ENCODE peak calls at places on chromosome 20, in ten cellular contexts. I, O, N, F, E, K, Z, S, R and P are unnamed samples. For H3K4me1 and H3K9me3, the result is how much of the 10 kb centered on the place peaks cover.

GRCh38 chr20:58839991-58840747 is 10.5 kb downstream of the GNAS-AS1 start:
- DNase-seq in N (no peak), Z (no peak), I (no peak), E (no peak), S (peak), R (no peak), K (no peak), F (no peak), O (no peak), P (no peak)

GRCh38 chr20:1499528-1500420 is 8.6 kb upstream of the SIRPB2 start:
- DNase-seq in E (no peak), N (no peak), K (no peak), R (no peak), Z (no peak), I (no peak), S (no peak), F (no peak), O (no peak), P (no peak)

GRCh38 chr20:35269055-35269781 is 8.7 kb downstream of the MMP24OS start:
- DNase-seq in R (peak), K (peak), F (peak), O (no peak), S (peak), I (peak), E (peak), N (peak), Z (peak), P (no peak)

GRCh38 chr20:37042986-37043972 is 52.5 kb downstream of the RBL1 start:
- DNase-seq in I (peak), R (peak), K (no peak), Z (no peak), N (no peak), F (no peak), O (no peak), E (no peak), S (no peak), P (peak)

GRCh38 chr20:51720854-51721253 is 47.3 kb downstream of the ATP9A start:
- DNase-seq in N (no peak), R (peak), S (no peak), I (no peak), K (no peak), O (no peak), F (no peak), Z (no peak), E (no peak), P (no peak)

GRCh38 chr20:59010321-59010994 is 3.4 kb upstream of the CTSZ start:
- DNase-seq in E (no peak), K (peak), Z (peak), R (peak), S (no peak), N (peak), I (peak), F (peak), O (no peak), P (no peak)

GRCh38 chr20:3090565-3090964 is 6.0 kb upstream of the AVP start:
- DNase-seq in S (no peak), E (no peak), I (peak), K (no peak), O (no peak), Z (no peak), N (no peak), R (no peak), F (no peak), P (no peak)

GRCh38 chr20:15938847-15939246 is 634.4 kb downstream of the KIF16B start:
- DNase-seq in I (no peak), F (no peak), O (no peak), E (no peak), N (no peak), K (no peak), S (no peak), R (no peak), Z (no peak), P (no peak)

GRCh38 chr20:53961527-53961926 is 108.9 kb downstream of the BCAS1 start:
- DNase-seq in O (no peak), S (no peak), Z (no peak), R (no peak), I (no peak), F (no peak), E (no peak), N (no peak), K (no peak), P (peak)

GRCh38 chr20:24458441-24458840 is 11.0 kb upstream of the SYNDIG1 start:
- DNase-seq in I (no peak), O (no peak), F (no peak), S (no peak), K (no peak), N (peak), E (no peak), R (no peak), Z (no peak), P (no peak)

GRCh38 chr20:23298155-23298554 is 52.4 kb upstream of the NXT1 start:
- DNase-seq in S (no peak), N (no peak), E (no peak), K (no peak), Z (no peak), O (no peak), I (no peak), F (no peak), R (no peak), P (no peak)

GRCh38 chr20:57851786-57852185 is 142.0 kb upstream of the PMEPA1 start:
- DNase-seq in R (no peak), F (no peak), N (no peak), K (no peak), S (no peak), Z (peak), O (no peak), E (no peak), I (no peak), P (no peak)

GRCh38 chr20:50085481-50086365 is 27.2 kb downstream of the UBE2V1 start:
- DNase-seq in F (no peak), N (peak), S (peak), K (peak), R (peak), I (peak), E (peak), O (peak), Z (peak), P (peak)

GRCh38 chr20:60050193-60050960 is 92.2 kb downstream of the CDH26 start:
- DNase-seq in K (no peak), S (no peak), E (no peak), Z (no peak), N (no peak), F (no peak), R (no peak), I (no peak), O (no peak), P (peak)

GRCh38 chr20:6819599-6819998 is 52.1 kb downstream of the BMP2 start:
- DNase-seq in S (no peak), Z (no peak), F (no peak), E (no peak), O (no peak), I (no peak), K (no peak), N (no peak), R (no peak), P (no peak)

GRCh38 chr20:4898282-4898681 is 103.0 kb downstream of the SLC23A2 start:
- DNase-seq in S (no peak), E (no peak), R (peak), F (peak), I (no peak), Z (peak), O (peak), N (peak), K (peak), P (no peak)

GRCh38 chr20:50335866-50336265 is 145.2 kb downstream of the CEBPB start:
- DNase-seq in E (no peak), R (no peak), Z (no peak), O (no peak), N (no peak), S (no peak), F (no peak), I (no peak), K (no peak), P (no peak)

GRCh38 chr20:4637081-4637797 is 84.5 kb upstream of the PRND start:
- DNase-seq in F (no peak), S (peak), R (no peak), Z (peak), N (no peak), I (no peak), K (no peak), O (no peak), E (no peak), P (no peak)

GRCh38 chr20:11792229-11792953 is 125.3 kb upstream of the BTBD3 start:
- DNase-seq in K (no peak), I (no peak), N (no peak), R (no peak), Z (no peak), S (no peak), O (no peak), F (no peak), E (no peak), P (no peak)

GRCh38 chr20:60117040-60117439 is 158.8 kb downstream of the CDH26 start:
- DNase-seq in E (no peak), K (no peak), R (no peak), O (no peak), I (no peak), S (no peak), N (no peak), Z (no peak), F (no peak), P (no peak)

GRCh38 chr20:36717657-36718056 is 28.2 kb downstream of the NDRG3 start:
- DNase-seq in E (no peak), O (no peak), S (peak), I (peak), Z (no peak), R (no peak), F (no peak), K (no peak), N (no peak), P (no peak)

GRCh38 chr20:50417484-50418235 is 92.5 kb upstream of the PTPN1 start:
- DNase-seq in Z (no peak), E (no peak), S (no peak), O (no peak), K (no peak), R (no peak), I (no peak), F (no peak), N (no peak), P (no peak)

GRCh38 chr20:4728121-4728520 is 6.4 kb downstream of the PRND start:
- DNase-seq in N (no peak), E (no peak), S (no peak), R (no peak), I (no peak), K (no peak), F (no peak), O (no peak), Z (peak), P (no peak)

GRCh38 chr20:9515761-9516657 is 1.6 kb downstream of the LAMP5 start:
- DNase-seq in S (peak), F (no peak), Z (peak), E (no peak), K (no peak), I (no peak), R (no peak), O (no peak), N (no peak), P (no peak)

GRCh38 chr20:18056174-18057105 is 1.3 kb downstream of the OVOL2 start:
- DNase-seq in S (peak), F (no peak), N (no peak), K (peak), R (peak), E (no peak), O (no peak), I (no peak), Z (peak), P (no peak)

GRCh38 chr20:2984956-2985661 is 58.3 kb upstream of the GNRH2 start:
- DNase-seq in F (no peak), O (no peak), Z (peak), E (no peak), I (no peak), S (no peak), R (no peak), N (no peak), K (no peak), P (no peak)

GRCh38 chr20:2236266-2236665 is 59.5 kb upstream of the TGM3 start:
- DNase-seq in O (no peak), F (no peak), S (no peak), I (no peak), E (no peak), Z (no peak), N (no peak), R (no peak), K (no peak), P (no peak)

GRCh38 chr20:10447028-10447427 is 11.9 kb downstream of the SLX4IP start:
- DNase-seq in N (no peak), O (no peak), S (no peak), Z (peak), R (peak), I (peak), F (no peak), E (no peak), K (no peak), P (peak)

GRCh38 chr20:58651823-58652605 is 931 bp downstream of the STX16 start:
- DNase-seq in O (no peak), F (peak), I (peak), K (no peak), N (peak), R (peak), E (peak), S (peak), Z (peak), P (peak)

GRCh38 chr20:1809121-1809520 is 86.1 kb upstream of the SIRPA start:
- DNase-seq in O (no peak), K (peak), I (no peak), N (no peak), Z (peak), E (no peak), R (no peak), F (no peak), S (no peak), P (no peak)

GRCh38 chr20:48697845-48698491 is 129.8 kb downstream of the PREX1 start:
- DNase-seq in F (peak), Z (peak), S (no peak), N (peak), E (no peak), K (peak), R (peak), I (no peak), O (peak), P (no peak)

GRCh38 chr20:45345104-45345936 is 2.9 kb downstream of the SDC4 start:
- DNase-seq in F (no peak), I (no peak), K (no peak), N (no peak), S (no peak), O (peak), R (peak), E (no peak), Z (peak), P (no peak)
- H3K4me3 ChIP-seq in F (peak), I (no peak), K (peak), N (no peak), S (no peak), O (peak), R (peak), E (no peak), Z (peak), P (no peak)

GRCh38 chr20:62804632-62805364 is at the start of gene OGFR:
- DNase-seq in O (peak), E (no peak), S (peak), Z (peak), F (peak), R (peak), K (no peak), I (peak), N (peak), P (peak)
- H3K4me1 ChIP-seq in O (under half), E (under half), S (under half), Z (under half), F (under half), R (under half), K (under half), I (under half), N (half or more), P (under half)

DNA sequence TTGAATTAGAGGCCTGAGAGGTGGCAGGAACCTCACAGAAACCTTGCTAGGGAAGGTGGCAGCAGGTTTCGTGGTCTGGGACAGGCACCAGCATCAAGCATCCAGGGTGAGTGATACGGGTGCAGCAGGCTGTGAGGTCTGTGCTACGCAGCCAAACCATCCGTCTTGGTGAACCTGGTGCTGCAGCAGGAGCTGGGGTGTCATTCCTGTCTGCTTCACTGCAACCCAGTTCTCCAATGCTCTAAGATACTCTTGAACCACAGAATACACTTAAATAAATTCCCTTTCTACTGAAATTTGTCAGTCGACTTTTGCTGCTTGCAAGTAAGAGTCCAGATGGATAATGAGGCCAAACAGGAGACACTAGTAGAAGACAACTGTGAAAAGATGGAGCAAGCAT is 9.7 kb upstream of the CBLN4 start:
- DNase-seq in I (no peak), O (no peak), Z (no peak), R (no peak), E (no peak), S (no peak), F (no peak), K (no peak), N (no peak), P (no peak)
- H3K9me3 ChIP-seq in I (under half), O (under half), Z (under half), R (under half), E (under half), S (under half), F (under half), K (under half), N (under half), P (under half)

GRCh38 chr20:21512634-21513180 is 1.2 kb downstream of the NKX2-2 start:
- DNase-seq in O (no peak), S (peak), K (no peak), Z (no peak), F (no peak), R (no peak), E (no peak), N (no peak), I (no peak), P (no peak)
- H3K4me3 ChIP-seq in O (peak), S (no peak), K (peak), Z (no peak), F (peak), R (peak), E (no peak), N (peak), I (no peak), P (no peak)

GRCh38 chr20:19975901-19976300 is 41.3 kb upstream of the NAA20 start:
- DNase-seq in K (no peak), O (no peak), R (no peak), I (no peak), F (peak), E (no peak), S (no peak), N (peak), Z (peak), P (no peak)

GRCh38 chr20:19976595-19977372 is 40.4 kb upstream of the NAA20 start:
- DNase-seq in K (peak), E (no peak), R (no peak), O (peak), Z (peak), S (peak), I (no peak), F (peak), N (peak), P (no peak)

GRCh38 chr20:19974621-19975435 is 42.3 kb upstream of the NAA20 start:
- DNase-seq in N (peak), S (no peak), F (peak), Z (peak), R (peak), E (no peak), I (no peak), K (peak), O (peak), P (no peak)

GRCh38 chr20:19973920-19974620 is 43.1 kb upstream of the NAA20 start:
- DNase-seq in S (no peak), I (no peak), E (no peak), R (peak), Z (peak), F (peak), K (peak), O (peak), N (peak), P (no peak)

GRCh38 chr20:19975436-19975799 is 41.7 kb upstream of the NAA20 start:
- DNase-seq in R (no peak), N (peak), F (peak), S (no peak), E (no peak), O (no peak), Z (peak), K (no peak), I (no peak), P (no peak)
- H3K4me1 ChIP-seq in R (under half), N (half or more), F (half or more), S (under half), E (under half), O (half or more), Z (under half), K (half or more), I (under half), P (under half)